ENCODE peak calls at places on chromosome 13, in ten cellular contexts. One of them, this sample, is unnamed.

GRCh38 chr13:60137911-60138570 is 25.7 kb downstream of the DIAPH3 start:
- DNase-seq in left ventricle myocardium inferior: no peak
- DNase-seq in NCI-H748 treated with DMSO at 0.1 percent for 48 hours: no peak
- DNase-seq in foreskin fibroblast: no peak
- DNase-seq in ureter: no peak
- DNase-seq in upper lobe of right lung: no peak
- DNase-seq in astrocyte of the spinal cord: no peak
- DNase-seq in endothelial cell: no peak
- DNase-seq in naive thymus-derived CD8-positive, alpha-beta T cell: no peak
- DNase-seq in AG08396: no peak
- DNase-seq in this sample: no peak

GRCh38 chr13:21557995-21558394 is 46.0 kb downstream of the MICU2 start:
- DNase-seq in left ventricle myocardium inferior: no peak
- DNase-seq in NCI-H748 treated with DMSO at 0.1 percent for 48 hours: peak; percentile 64
- DNase-seq in foreskin fibroblast: no peak
- DNase-seq in ureter: no peak
- DNase-seq in upper lobe of right lung: no peak
- DNase-seq in astrocyte of the spinal cord: no peak
- DNase-seq in endothelial cell: peak; percentile 8
- DNase-seq in naive thymus-derived CD8-positive, alpha-beta T cell: no peak
- DNase-seq in AG08396: peak; percentile 21
- DNase-seq in this sample: peak; percentile 40

GRCh38 chr13:40662866-40663265 is 3.6 kb downstream of the FOXO1 start:
- DNase-seq in left ventricle myocardium inferior: no peak
- DNase-seq in NCI-H748 treated with DMSO at 0.1 percent for 48 hours: no peak
- DNase-seq in foreskin fibroblast: no peak
- DNase-seq in ureter: no peak
- DNase-seq in upper lobe of right lung: no peak
- DNase-seq in astrocyte of the spinal cord: no peak
- DNase-seq in endothelial cell: no peak
- DNase-seq in naive thymus-derived CD8-positive, alpha-beta T cell: no peak
- DNase-seq in AG08396: no peak
- DNase-seq in this sample: no peak

GRCh38 chr13:68078457-68078856 is 848.3 kb upstream of the PCDH9 start:
- DNase-seq in left ventricle myocardium inferior: no peak
- DNase-seq in NCI-H748 treated with DMSO at 0.1 percent for 48 hours: no peak
- DNase-seq in foreskin fibroblast: no peak
- DNase-seq in ureter: no peak
- DNase-seq in upper lobe of right lung: no peak
- DNase-seq in astrocyte of the spinal cord: no peak
- DNase-seq in endothelial cell: no peak
- DNase-seq in naive thymus-derived CD8-positive, alpha-beta T cell: no peak
- DNase-seq in AG08396: no peak
- DNase-seq in this sample: no peak

GRCh38 chr13:26476111-26476743 is 81.3 kb upstream of the WASF3 start:
- DNase-seq in left ventricle myocardium inferior: peak; percentile 64
- DNase-seq in NCI-H748 treated with DMSO at 0.1 percent for 48 hours: no peak
- DNase-seq in foreskin fibroblast: no peak
- DNase-seq in ureter: peak; percentile 37
- DNase-seq in upper lobe of right lung: no peak
- DNase-seq in astrocyte of the spinal cord: peak; percentile 35
- DNase-seq in endothelial cell: peak; percentile 41
- DNase-seq in naive thymus-derived CD8-positive, alpha-beta T cell: no peak
- DNase-seq in AG08396: no peak
- DNase-seq in this sample: peak; percentile 33

GRCh38 chr13:50033696-50034095 is 18.5 kb downstream of the KCNRG start:
- DNase-seq in left ventricle myocardium inferior: no peak
- DNase-seq in NCI-H748 treated with DMSO at 0.1 percent for 48 hours: no peak
- DNase-seq in foreskin fibroblast: peak; percentile 23
- DNase-seq in ureter: no peak
- DNase-seq in upper lobe of right lung: no peak
- DNase-seq in astrocyte of the spinal cord: peak; percentile 35
- DNase-seq in endothelial cell: no peak
- DNase-seq in naive thymus-derived CD8-positive, alpha-beta T cell: no peak
- DNase-seq in AG08396: no peak
- DNase-seq in this sample: peak; percentile 73

GRCh38 chr13:113622791-113623490 is 35.1 kb downstream of the ATP4B start:
- DNase-seq in left ventricle myocardium inferior: peak; percentile 5
- DNase-seq in NCI-H748 treated with DMSO at 0.1 percent for 48 hours: no peak
- DNase-seq in foreskin fibroblast: no peak
- DNase-seq in ureter: no peak
- DNase-seq in upper lobe of right lung: no peak
- DNase-seq in astrocyte of the spinal cord: no peak
- DNase-seq in endothelial cell: no peak
- DNase-seq in naive thymus-derived CD8-positive, alpha-beta T cell: no peak
- DNase-seq in AG08396: no peak
- DNase-seq in this sample: no peak

GRCh38 chr13:96958286-96958891 is 35.9 kb downstream of the OXGR1 start:
- DNase-seq in left ventricle myocardium inferior: no peak
- DNase-seq in NCI-H748 treated with DMSO at 0.1 percent for 48 hours: peak; percentile 30
- DNase-seq in foreskin fibroblast: peak; percentile 22
- DNase-seq in ureter: no peak
- DNase-seq in upper lobe of right lung: no peak
- DNase-seq in astrocyte of the spinal cord: peak; percentile 38
- DNase-seq in endothelial cell: peak; percentile 18
- DNase-seq in naive thymus-derived CD8-positive, alpha-beta T cell: no peak
- DNase-seq in AG08396: peak; percentile 20
- DNase-seq in this sample: peak; percentile 46

GRCh38 chr13:30049692-30050091 is 199.3 kb upstream of the UBL3 start:
- DNase-seq in left ventricle myocardium inferior: no peak
- DNase-seq in NCI-H748 treated with DMSO at 0.1 percent for 48 hours: no peak
- DNase-seq in foreskin fibroblast: no peak
- DNase-seq in ureter: no peak
- DNase-seq in upper lobe of right lung: no peak
- DNase-seq in astrocyte of the spinal cord: no peak
- DNase-seq in endothelial cell: no peak
- DNase-seq in naive thymus-derived CD8-positive, alpha-beta T cell: no peak
- DNase-seq in AG08396: no peak
- DNase-seq in this sample: no peak

GRCh38 chr13:106078191-106078590 is 457.3 kb downstream of the EFNB2 start:
- DNase-seq in left ventricle myocardium inferior: no peak
- DNase-seq in NCI-H748 treated with DMSO at 0.1 percent for 48 hours: no peak
- DNase-seq in foreskin fibroblast: no peak
- DNase-seq in ureter: no peak
- DNase-seq in upper lobe of right lung: no peak
- DNase-seq in astrocyte of the spinal cord: peak; percentile 27
- DNase-seq in endothelial cell: no peak
- DNase-seq in naive thymus-derived CD8-positive, alpha-beta T cell: no peak
- DNase-seq in AG08396: no peak
- DNase-seq in this sample: peak; percentile 59

GRCh38 chr13:107079423-107080099 is 511.6 kb upstream of the ARGLU1 start:
- DNase-seq in left ventricle myocardium inferior: no peak
- DNase-seq in NCI-H748 treated with DMSO at 0.1 percent for 48 hours: no peak
- DNase-seq in foreskin fibroblast: no peak
- DNase-seq in ureter: no peak
- DNase-seq in upper lobe of right lung: no peak
- DNase-seq in astrocyte of the spinal cord: no peak
- DNase-seq in endothelial cell: no peak
- DNase-seq in naive thymus-derived CD8-positive, alpha-beta T cell: no peak
- DNase-seq in AG08396: no peak
- DNase-seq in this sample: no peak

GRCh38 chr13:113947321-113948033 is 26.4 kb downstream of the C13orf46 start:
- DNase-seq in left ventricle myocardium inferior: peak; percentile 42
- DNase-seq in NCI-H748 treated with DMSO at 0.1 percent for 48 hours: no peak
- DNase-seq in foreskin fibroblast: peak; percentile 64
- DNase-seq in ureter: peak; percentile 72
- DNase-seq in upper lobe of right lung: no peak
- DNase-seq in astrocyte of the spinal cord: no peak
- DNase-seq in endothelial cell: no peak
- DNase-seq in naive thymus-derived CD8-positive, alpha-beta T cell: no peak
- DNase-seq in AG08396: peak; percentile 82
- DNase-seq in this sample: peak; percentile 38

GRCh38 chr13:56009418-56009817 is 1131.3 kb upstream of the PRR20A start:
- DNase-seq in left ventricle myocardium inferior: no peak
- DNase-seq in NCI-H748 treated with DMSO at 0.1 percent for 48 hours: no peak
- DNase-seq in foreskin fibroblast: no peak
- DNase-seq in ureter: no peak
- DNase-seq in upper lobe of right lung: no peak
- DNase-seq in astrocyte of the spinal cord: no peak
- DNase-seq in endothelial cell: no peak
- DNase-seq in naive thymus-derived CD8-positive, alpha-beta T cell: no peak
- DNase-seq in AG08396: no peak
- DNase-seq in this sample: no peak

GRCh38 chr13:45700971-45701900 is 884 bp upstream of the CBY2 start:
- DNase-seq in left ventricle myocardium inferior: no peak
- DNase-seq in NCI-H748 treated with DMSO at 0.1 percent for 48 hours: no peak
- DNase-seq in foreskin fibroblast: no peak
- DNase-seq in ureter: no peak
- DNase-seq in upper lobe of right lung: no peak
- DNase-seq in astrocyte of the spinal cord: no peak
- DNase-seq in endothelial cell: no peak
- DNase-seq in naive thymus-derived CD8-positive, alpha-beta T cell: no peak
- DNase-seq in AG08396: no peak
- DNase-seq in this sample: no peak

GRCh38 chr13:43953370-43953769 is 73.7 kb downstream of the LACC1 start:
- DNase-seq in left ventricle myocardium inferior: no peak
- DNase-seq in NCI-H748 treated with DMSO at 0.1 percent for 48 hours: no peak
- DNase-seq in foreskin fibroblast: no peak
- DNase-seq in ureter: no peak
- DNase-seq in upper lobe of right lung: no peak
- DNase-seq in astrocyte of the spinal cord: no peak
- DNase-seq in endothelial cell: no peak
- DNase-seq in naive thymus-derived CD8-positive, alpha-beta T cell: no peak
- DNase-seq in AG08396: no peak
- DNase-seq in this sample: no peak

GRCh38 chr13:76667551-76667950 is 218.7 kb downstream of the KCTD12 start:
- DNase-seq in left ventricle myocardium inferior: no peak
- DNase-seq in NCI-H748 treated with DMSO at 0.1 percent for 48 hours: no peak
- DNase-seq in foreskin fibroblast: peak; percentile 50
- DNase-seq in ureter: no peak
- DNase-seq in upper lobe of right lung: no peak
- DNase-seq in astrocyte of the spinal cord: peak; percentile 64
- DNase-seq in endothelial cell: no peak
- DNase-seq in naive thymus-derived CD8-positive, alpha-beta T cell: peak; percentile 20
- DNase-seq in AG08396: peak; percentile 20
- DNase-seq in this sample: peak; percentile 83

GRCh38 chr13:40059540-40060232 is 404.2 kb downstream of the COG6 start:
- DNase-seq in left ventricle myocardium inferior: no peak
- DNase-seq in NCI-H748 treated with DMSO at 0.1 percent for 48 hours: no peak
- DNase-seq in foreskin fibroblast: no peak
- DNase-seq in ureter: no peak
- DNase-seq in upper lobe of right lung: no peak
- DNase-seq in astrocyte of the spinal cord: no peak
- DNase-seq in endothelial cell: no peak
- DNase-seq in naive thymus-derived CD8-positive, alpha-beta T cell: no peak
- DNase-seq in AG08396: no peak
- DNase-seq in this sample: peak; percentile 83

GRCh38 chr13:103941506-103942148 is 875.4 kb upstream of the SLC10A2 start:
- DNase-seq in left ventricle myocardium inferior: no peak
- DNase-seq in NCI-H748 treated with DMSO at 0.1 percent for 48 hours: no peak
- DNase-seq in foreskin fibroblast: no peak
- DNase-seq in ureter: no peak
- DNase-seq in upper lobe of right lung: no peak
- DNase-seq in astrocyte of the spinal cord: no peak
- DNase-seq in endothelial cell: no peak
- DNase-seq in naive thymus-derived CD8-positive, alpha-beta T cell: no peak
- DNase-seq in AG08396: no peak
- DNase-seq in this sample: peak; percentile 39

GRCh38 chr13:78709028-78709427 is 50.1 kb upstream of the OBI1 start:
- DNase-seq in left ventricle myocardium inferior: no peak
- DNase-seq in NCI-H748 treated with DMSO at 0.1 percent for 48 hours: no peak
- DNase-seq in foreskin fibroblast: no peak
- DNase-seq in ureter: no peak
- DNase-seq in upper lobe of right lung: no peak
- DNase-seq in astrocyte of the spinal cord: no peak
- DNase-seq in endothelial cell: no peak
- DNase-seq in naive thymus-derived CD8-positive, alpha-beta T cell: no peak
- DNase-seq in AG08396: no peak
- DNase-seq in this sample: peak; percentile 20

GRCh38 chr13:114226088-114226487 is 8.6 kb upstream of the CDC16 start:
- DNase-seq in left ventricle myocardium inferior: no peak
- DNase-seq in NCI-H748 treated with DMSO at 0.1 percent for 48 hours: no peak
- DNase-seq in foreskin fibroblast: no peak
- DNase-seq in ureter: no peak
- DNase-seq in upper lobe of right lung: no peak
- DNase-seq in astrocyte of the spinal cord: no peak
- DNase-seq in endothelial cell: no peak
- DNase-seq in naive thymus-derived CD8-positive, alpha-beta T cell: peak; percentile 37
- DNase-seq in AG08396: no peak
- DNase-seq in this sample: no peak

GRCh38 chr13:91741925-91742324 is 343.5 kb downstream of the GPC5 start:
- DNase-seq in left ventricle myocardium inferior: no peak
- DNase-seq in NCI-H748 treated with DMSO at 0.1 percent for 48 hours: no peak
- DNase-seq in foreskin fibroblast: no peak
- DNase-seq in ureter: no peak
- DNase-seq in upper lobe of right lung: no peak
- DNase-seq in astrocyte of the spinal cord: no peak
- DNase-seq in endothelial cell: no peak
- DNase-seq in naive thymus-derived CD8-positive, alpha-beta T cell: no peak
- DNase-seq in AG08396: no peak
- DNase-seq in this sample: no peak

GRCh38 chr13:97911311-97912138 is 42.0 kb upstream of the IPO5 start:
- DNase-seq in left ventricle myocardium inferior: no peak
- DNase-seq in NCI-H748 treated with DMSO at 0.1 percent for 48 hours: no peak
- DNase-seq in foreskin fibroblast: peak; percentile 43
- DNase-seq in ureter: no peak
- DNase-seq in upper lobe of right lung: no peak
- DNase-seq in astrocyte of the spinal cord: peak; percentile 27
- DNase-seq in endothelial cell: peak; percentile 5
- DNase-seq in naive thymus-derived CD8-positive, alpha-beta T cell: no peak
- DNase-seq in AG08396: no peak
- DNase-seq in this sample: peak; percentile 19

GRCh38 chr13:40057228-40057627 is 401.8 kb downstream of the COG6 start:
- DNase-seq in left ventricle myocardium inferior: no peak
- DNase-seq in NCI-H748 treated with DMSO at 0.1 percent for 48 hours: no peak
- DNase-seq in foreskin fibroblast: no peak
- DNase-seq in ureter: no peak
- DNase-seq in upper lobe of right lung: no peak
- DNase-seq in astrocyte of the spinal cord: no peak
- DNase-seq in endothelial cell: no peak
- DNase-seq in naive thymus-derived CD8-positive, alpha-beta T cell: no peak
- DNase-seq in AG08396: no peak
- DNase-seq in this sample: no peak

GRCh38 chr13:51585696-51586095 is 1.4 kb downstream of the WDFY2 start:
- DNase-seq in left ventricle myocardium inferior: no peak
- DNase-seq in NCI-H748 treated with DMSO at 0.1 percent for 48 hours: peak; percentile 6
- DNase-seq in foreskin fibroblast: peak; percentile 41
- DNase-seq in ureter: no peak
- DNase-seq in upper lobe of right lung: no peak
- DNase-seq in astrocyte of the spinal cord: peak; percentile 62
- DNase-seq in endothelial cell: no peak
- DNase-seq in naive thymus-derived CD8-positive, alpha-beta T cell: no peak
- DNase-seq in AG08396: no peak
- DNase-seq in this sample: peak; percentile 70

GRCh38 chr13:98416408-98416807 is 160.5 kb downstream of the STK24 start:
- DNase-seq in left ventricle myocardium inferior: no peak
- DNase-seq in NCI-H748 treated with DMSO at 0.1 percent for 48 hours: peak; percentile 88
- DNase-seq in foreskin fibroblast: no peak
- DNase-seq in ureter: peak; percentile 61
- DNase-seq in upper lobe of right lung: peak; percentile 86
- DNase-seq in astrocyte of the spinal cord: no peak
- DNase-seq in endothelial cell: no peak
- DNase-seq in naive thymus-derived CD8-positive, alpha-beta T cell: no peak
- DNase-seq in AG08396: no peak
- DNase-seq in this sample: no peak

GRCh38 chr13:28297341-28297740 is 159.0 kb downstream of the PAN3 start:
- DNase-seq in left ventricle myocardium inferior: no peak
- DNase-seq in NCI-H748 treated with DMSO at 0.1 percent for 48 hours: no peak
- DNase-seq in foreskin fibroblast: no peak
- DNase-seq in ureter: no peak
- DNase-seq in upper lobe of right lung: no peak
- DNase-seq in astrocyte of the spinal cord: peak; percentile 52
- DNase-seq in endothelial cell: peak; percentile 44
- DNase-seq in naive thymus-derived CD8-positive, alpha-beta T cell: no peak
- DNase-seq in AG08396: no peak
- DNase-seq in this sample: peak; percentile 9

GRCh38 chr13:53005631-53006030 is 23.0 kb upstream of the OLFM4 start:
- DNase-seq in left ventricle myocardium inferior: no peak
- DNase-seq in NCI-H748 treated with DMSO at 0.1 percent for 48 hours: no peak
- DNase-seq in foreskin fibroblast: no peak
- DNase-seq in ureter: no peak
- DNase-seq in upper lobe of right lung: no peak
- DNase-seq in astrocyte of the spinal cord: no peak
- DNase-seq in endothelial cell: no peak
- DNase-seq in naive thymus-derived CD8-positive, alpha-beta T cell: no peak
- DNase-seq in AG08396: no peak
- DNase-seq in this sample: no peak

GRCh38 chr13:47463002-47463401 is 538.1 kb downstream of the SUCLA2 start:
- DNase-seq in left ventricle myocardium inferior: no peak
- DNase-seq in NCI-H748 treated with DMSO at 0.1 percent for 48 hours: no peak
- DNase-seq in foreskin fibroblast: no peak
- DNase-seq in ureter: no peak
- DNase-seq in upper lobe of right lung: no peak
- DNase-seq in astrocyte of the spinal cord: no peak
- DNase-seq in endothelial cell: no peak
- DNase-seq in naive thymus-derived CD8-positive, alpha-beta T cell: no peak
- DNase-seq in AG08396: no peak
- DNase-seq in this sample: no peak